ENCODE peak calls at places on chromosome 18, in nine cellular contexts. Q, Y, B, V, D, H, O, S and U are unnamed samples.

GRCh38 chr18:59929621-59930295 is 30.0 kb downstream of the PMAIP1 start:
- DNase-seq in Q (no peak), Y (no peak), B (no peak), V (peak; percentile 40), D (peak; percentile 53), H (no peak), O (no peak), S (no peak), U (no peak)

GRCh38 chr18:6435731-6436130 is 21.0 kb upstream of the L3MBTL4 start:
- DNase-seq in Q (no peak), Y (no peak), B (no peak), V (no peak), D (no peak), H (no peak), O (no peak), S (no peak), U (no peak)

GRCh38 chr18:32742620-32743019 is 30.2 kb downstream of the KLHL14 start:
- DNase-seq in Q (no peak), Y (peak; percentile 10), B (no peak), V (no peak), D (no peak), H (no peak), O (no peak), S (no peak), U (peak; percentile 17)

GRCh38 chr18:31783059-31783458 is 22.4 kb upstream of the SLC25A52 start:
- DNase-seq in Q (no peak), Y (no peak), B (no peak), V (no peak), D (no peak), H (no peak), O (no peak), S (no peak), U (no peak)

GRCh38 chr18:79488311-79489047 is 92.7 kb downstream of the NFATC1 start:
- DNase-seq in Q (no peak), Y (no peak), B (no peak), V (peak; percentile 84), D (no peak), H (peak; percentile 55), O (no peak), S (no peak), U (no peak)

GRCh38 chr18:43572165-43572564 is 294.9 kb upstream of the SYT4 start:
- DNase-seq in Q (no peak), Y (no peak), B (no peak), V (no peak), D (no peak), H (no peak), O (no peak), S (no peak), U (no peak)

GRCh38 chr18:79911009-79911870 is 40.2 kb downstream of the SLC66A2 start:
- DNase-seq in Q (no peak), Y (no peak), B (no peak), V (peak; percentile 84), D (no peak), H (peak; percentile 56), O (no peak), S (no peak), U (peak; percentile 67)

GRCh38 chr18:24497052-24497754 is 36.8 kb downstream of the HRH4 start:
- DNase-seq in Q (no peak), Y (no peak), B (peak; percentile 34), V (no peak), D (peak; percentile 21), H (no peak), O (no peak), S (peak; percentile 84), U (no peak)